ENCODE peak calls at places on chromosomes 7 and 10, in seven cellular contexts. E, R, A, T, W, G and L are unnamed samples.

GRCh38 chr7:37440738-37441404 is 7.8 kb downstream of the ELMO1 start:
- DNase-seq in T (no peak), A (no peak), W (no peak), R (no peak), E (no peak), G (no peak), L (no peak)

GRCh38 chr7:8035647-8036518 is 67.3 kb downstream of the GLCCI1 start:
- DNase-seq in E (no peak), A (no peak), G (no peak), T (no peak), R (peak), W (peak), L (no peak)

GRCh38 chr10:71961831-71962230 is 2.4 kb upstream of the CHST3 start:
- DNase-seq in T (no peak), E (no peak), W (no peak), A (no peak), G (no peak), R (no peak), L (no peak)

GRCh38 chr7:105084581-105084980 is 70.6 kb downstream of the KMT2E start:
- DNase-seq in G (no peak), E (no peak), T (no peak), R (no peak), A (no peak), W (no peak), L (no peak)

GRCh38 chr10:11050301-11051000 is 32.8 kb downstream of the CELF2 start:
- DNase-seq in E (no peak), A (no peak), R (no peak), G (no peak), T (no peak), W (no peak), L (no peak)

GRCh38 chr7:43954524-43955228 is 28.4 kb downstream of the UBE2D4 start:
- DNase-seq in W (peak), T (peak), E (peak), R (peak), G (peak), A (no peak), L (no peak)

GRCh38 chr7:55286666-55287065 is 78.5 kb upstream of the LANCL2 start:
- DNase-seq in E (no peak), R (no peak), A (no peak), W (no peak), T (no peak), G (no peak), L (no peak)

GRCh38 chr7:336810-337566 is 47.0 kb downstream of the FOXL3 start:
- DNase-seq in R (no peak), W (no peak), E (no peak), A (no peak), G (no peak), T (no peak), L (no peak)

GRCh38 chr10:4354382-4354812 is 471.6 kb upstream of the AKR1E2 start:
- DNase-seq in W (no peak), R (no peak), T (no peak), A (no peak), G (no peak), E (no peak), L (no peak)

GRCh38 chr10:29968556-29968955 is 90.8 kb downstream of the JCAD start:
- DNase-seq in A (no peak), T (no peak), R (no peak), E (no peak), W (no peak), G (no peak), L (no peak)

GRCh38 chr10:110529596-110530011 is 31.9 kb downstream of the DUSP5 start:
- DNase-seq in E (no peak), G (no peak), R (no peak), W (no peak), T (no peak), A (no peak), L (no peak)

GRCh38 chr7:116741625-116742316 is 69.8 kb downstream of the MET start:
- DNase-seq in W (peak), A (no peak), R (no peak), G (no peak), T (no peak), E (no peak), L (no peak)

GRCh38 chr10:16751244-16751643 is 66.0 kb downstream of the RSU1 start:
- DNase-seq in W (no peak), G (no peak), T (no peak), E (no peak), A (no peak), R (no peak), L (no peak)

GRCh38 chr10:77601488-77601887 is 36.1 kb downstream of the KCNMA1 start:
- DNase-seq in A (no peak), E (no peak), G (no peak), R (no peak), T (no peak), W (no peak), L (no peak)

GRCh38 chr10:118978316-118978997 is 51.1 kb upstream of the NANOS1 start:
- DNase-seq in W (no peak), E (no peak), R (no peak), G (no peak), A (no peak), T (no peak), L (peak)

GRCh38 chr10:14074062-14074884 is 256.5 kb downstream of the FRMD4A start:
- DNase-seq in A (peak), G (no peak), W (peak), R (peak), T (no peak), E (no peak), L (no peak)

GRCh38 chr10:132961420-132961803 is 19.0 kb upstream of the CFAP46 start:
- DNase-seq in T (no peak), R (no peak), G (no peak), E (no peak), A (no peak), W (no peak), L (no peak)

GRCh38 chr10:129199826-129200225 is 267.2 kb upstream of the MGMT start:
- DNase-seq in E (no peak), A (no peak), G (no peak), R (no peak), W (no peak), T (no peak), L (no peak)

GRCh38 chr7:11327633-11328032 is 354.0 kb downstream of the PHF14 start:
- DNase-seq in T (no peak), A (no peak), R (no peak), G (no peak), E (no peak), W (peak), L (no peak)

GRCh38 chr10:31876616-31877352 is 51.8 kb downstream of the ARHGAP12 start:
- DNase-seq in W (no peak), A (no peak), G (peak), T (no peak), R (no peak), E (no peak), L (no peak)

GRCh38 chr7:47897831-47898230 is 50.4 kb downstream of the PKD1L1 start:
- DNase-seq in W (no peak), E (no peak), G (no peak), R (no peak), T (no peak), A (no peak), L (no peak)

GRCh38 chr10:84204122-84204521 is 9.8 kb downstream of the CDHR1 start:
- DNase-seq in T (no peak), W (no peak), G (peak), R (no peak), A (no peak), E (no peak), L (no peak)

GRCh38 chr7:95632609-95633008 is 36.3 kb upstream of the PDK4 start:
- DNase-seq in A (no peak), E (no peak), G (no peak), R (peak), T (no peak), W (peak), L (no peak)

GRCh38 chr10:100163704-100164621 is 21.9 kb downstream of the ERLIN1 start:
- DNase-seq in G (no peak), T (no peak), R (peak), W (no peak), E (no peak), A (no peak), L (no peak)

GRCh38 chr7:159005618-159006017 is 139.0 kb downstream of the VIPR2 start:
- DNase-seq in T (no peak), R (no peak), A (no peak), W (no peak), E (no peak), G (no peak), L (no peak)

GRCh38 chr10:58384095-58384494 is 1.1 kb upstream of the TFAM start:
- DNase-seq in R (no peak), E (no peak), T (no peak), G (peak), W (no peak), A (no peak), L (no peak)

GRCh38 chr7:1466524-1467271 is 7.4 kb upstream of the MICALL2 start:
- DNase-seq in E (peak), T (no peak), W (peak), A (peak), G (no peak), R (peak), L (no peak)

GRCh38 chr10:80411267-80411668 is 2.9 kb downstream of the PRXL2A start:
- DNase-seq in E (no peak), R (no peak), W (no peak), G (no peak), A (peak), T (no peak), L (no peak)

GRCh38 chr10:71033396-71033980 is 145.1 kb upstream of the PCBD1 start:
- DNase-seq in R (no peak), A (no peak), T (no peak), W (no peak), E (no peak), G (no peak), L (no peak)

GRCh38 chr7:98135984-98136383 is 29.3 kb downstream of the LMTK2 start:
- DNase-seq in W (no peak), E (no peak), G (no peak), T (no peak), R (no peak), A (no peak), L (no peak)

GRCh38 chr7:45890902-45891461 is 2.7 kb downstream of the IGFBP1 start:
- DNase-seq in W (peak), R (peak), G (no peak), A (no peak), T (no peak), E (peak), L (no peak)

DNA sequence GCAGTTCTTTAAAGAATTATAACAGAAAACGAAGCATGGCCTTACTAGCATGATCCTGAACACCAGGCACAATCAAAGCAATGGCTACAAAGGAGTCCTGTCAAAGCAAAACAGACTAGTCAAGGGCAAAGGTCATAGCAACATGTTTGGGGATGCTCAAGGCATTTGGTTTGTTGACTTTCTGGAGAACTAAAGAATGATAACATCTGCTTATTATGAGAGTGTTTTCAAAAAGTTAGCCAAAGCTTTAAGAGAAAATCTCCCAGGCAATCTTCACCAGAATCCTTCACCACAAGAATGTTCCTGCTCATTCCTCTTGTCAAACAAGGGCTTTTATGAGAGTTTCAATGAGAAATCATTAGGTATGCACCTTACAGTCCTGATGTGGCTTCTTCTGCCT is 95.1 kb upstream of the CPXM2 start:
- DNase-seq in R (no peak), T (no peak), E (no peak), A (no peak), G (no peak), W (no peak), L (no peak)
- TF ChIP-seq CTCF in R (no peak), T (no peak), E (no peak), A (no peak), G (no peak), W (no peak), L (no peak)

GRCh38 chr7:20217193-20217948 is at the start of gene MACC1:
- DNase-seq in R (no peak), E (no peak), T (no peak), A (no peak), G (no peak), W (no peak), L (no peak)
- TF ChIP-seq CTCF in R (no peak), E (no peak), T (no peak), A (no peak), G (peak), W (peak), L (no peak)

DNA sequence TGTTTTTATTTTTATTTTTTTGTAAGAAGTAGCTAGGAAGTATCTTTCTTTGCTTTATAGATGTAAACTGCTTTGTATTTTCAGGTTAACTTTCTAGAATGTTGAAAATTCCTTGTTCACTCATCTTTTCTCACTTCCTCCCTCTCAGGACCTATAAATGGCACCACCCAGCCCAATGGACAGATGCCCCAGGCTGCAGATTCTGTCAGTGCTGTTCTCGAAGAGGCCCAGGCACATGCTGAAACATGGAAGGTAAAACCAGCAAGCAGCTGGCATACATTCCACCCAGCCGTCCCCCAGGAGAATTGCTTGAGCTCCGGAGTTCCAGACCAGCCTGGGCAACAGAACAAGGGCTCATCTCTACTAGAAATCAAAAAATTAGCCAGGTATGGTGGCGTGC is 47.1 kb upstream of the PDSS1 start:
- DNase-seq in R (no peak), G (no peak), E (no peak), W (no peak), T (no peak), A (no peak), L (no peak)
- TF ChIP-seq CTCF in R (no peak), G (no peak), E (no peak), W (no peak), T (no peak), A (no peak), L (no peak)

GRCh38 chr7:28362812-28363211 is 49.5 kb upstream of the CREB5 start:
- DNase-seq in G (no peak), T (no peak), R (no peak), A (no peak), W (no peak), E (no peak), L (no peak)
- TF ChIP-seq CTCF in G (no peak), T (peak), R (peak), A (no peak), W (no peak), E (no peak), L (peak)

DNA sequence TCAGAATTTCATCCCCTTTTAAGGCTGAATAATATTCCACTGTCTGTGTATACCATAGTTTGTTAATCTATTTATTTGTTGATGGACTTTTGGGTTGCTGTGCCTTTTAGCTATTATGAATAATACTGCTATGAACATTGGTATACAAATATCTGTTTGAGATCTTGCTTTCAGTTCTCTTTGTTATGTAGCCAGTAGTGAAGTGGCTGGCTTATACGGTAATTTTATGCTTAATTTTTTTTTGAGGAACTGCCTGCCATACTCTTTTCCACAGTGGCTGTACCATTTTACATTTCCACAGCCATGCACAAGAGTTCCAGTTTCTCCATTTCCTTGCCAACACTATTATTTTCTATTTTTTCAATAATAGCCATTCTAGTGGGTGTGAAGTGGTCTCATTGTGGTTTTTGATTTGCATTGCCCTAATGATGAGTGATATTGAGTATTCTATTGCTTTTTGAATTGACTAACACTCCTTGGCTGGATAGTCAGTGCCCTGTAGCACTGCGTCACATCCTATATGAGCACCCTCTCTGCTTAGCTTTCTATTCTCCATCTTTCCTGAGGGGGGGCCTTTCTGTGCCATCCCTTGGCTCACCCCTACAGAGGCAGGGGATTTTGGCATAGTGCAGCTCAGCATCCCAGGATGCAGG is 29.4 kb upstream of the RAPGEF5 start:
- DNase-seq in A (no peak), G (no peak), T (no peak), W (no peak), E (no peak), R (no peak), L (no peak)
- TF ChIP-seq CTCF in A (no peak), G (no peak), T (no peak), W (no peak), E (no peak), R (no peak), L (no peak)

GRCh38 chr10:114485695-114486400 is 81.5 kb upstream of the AFAP1L2 start:
- DNase-seq in E (no peak), W (no peak), G (no peak), T (no peak), R (no peak), A (no peak), L (no peak)
- TF ChIP-seq CTCF in E (no peak), W (no peak), G (no peak), T (no peak), R (no peak), A (no peak), L (no peak)

GRCh38 chr10:2619472-2619871 is 447.9 kb upstream of the PFKP start:
- DNase-seq in E (peak), R (no peak), A (no peak), W (no peak), G (no peak), T (peak), L (no peak)
- TF ChIP-seq CTCF in E (peak), R (no peak), A (no peak), W (peak), G (no peak), T (peak), L (peak)